ENCODE peak calls at places on chromosomes 11 and 22, in five cellular contexts. N, F, A, H and T are unnamed samples.

GRCh38 chr22:19626666-19627065 is 87.6 kb upstream of the SEPTIN5 start:
- DNase-seq in H (no peak), F (no peak), N (no peak), A (no peak), T (no peak)

GRCh38 chr11:92347404-92347803 is 122.8 kb downstream of the FAT3 start:
- DNase-seq in A (no peak), F (no peak), H (no peak), N (no peak), T (no peak)

GRCh38 chr11:114180301-114181055 is 115.7 kb upstream of the NNMT start:
- DNase-seq in A (peak), N (no peak), F (no peak), H (no peak), T (peak)

GRCh38 chr11:65398362-65398910 is 12.0 kb downstream of the FRMD8 start:
- DNase-seq in F (no peak), H (no peak), A (no peak), N (no peak), T (no peak)

GRCh38 chr11:119375629-119376196 is 5.8 kb downstream of the USP2 start:
- DNase-seq in F (no peak), N (no peak), A (peak), H (no peak), T (peak)

GRCh38 chr11:1756024-1756561 is 5.7 kb upstream of the IFITM10 start:
- DNase-seq in F (no peak), A (no peak), H (no peak), N (no peak), T (no peak)

GRCh38 chr11:12746593-12747097 is 72.4 kb downstream of the TEAD1 start:
- DNase-seq in H (peak), F (peak), A (peak), N (no peak), T (peak)

GRCh38 chr11:63958013-63958412 is 16.4 kb upstream of the COX8A start:
- DNase-seq in H (no peak), F (no peak), N (no peak), A (no peak), T (no peak)

GRCh38 chr22:47397673-47398072 is 635.2 kb downstream of the TBC1D22A start:
- DNase-seq in N (no peak), A (no peak), F (no peak), H (no peak), T (no peak)

GRCh38 chr11:35943761-35944502 is at the start of gene LDLRAD3:
- DNase-seq in N (peak), A (peak), F (peak), H (peak), T (peak)

GRCh38 chr22:19568337-19569311 is 44.4 kb upstream of the CLDN5 start:
- DNase-seq in F (peak), N (no peak), A (no peak), H (no peak), T (no peak)

GRCh38 chr11:76769071-76769560 is 14.0 kb upstream of the TSKU start:
- DNase-seq in N (no peak), H (no peak), A (no peak), F (no peak), T (peak)

GRCh38 chr11:63666874-63667273 is 4.3 kb downstream of the ATL3 start:
- DNase-seq in N (no peak), H (no peak), F (no peak), A (no peak), T (no peak)

GRCh38 chr11:90775573-90776165 is 552.8 kb upstream of the CHORDC1 start:
- DNase-seq in F (no peak), H (no peak), A (no peak), N (no peak), T (no peak)

GRCh38 chr11:114058871-114059277 is 637 bp upstream of the ZBTB16 start:
- DNase-seq in H (peak), A (no peak), N (no peak), F (no peak), T (peak)

GRCh38 chr11:554824-555499 is 5.6 kb downstream of the LMNTD2 start:
- DNase-seq in H (peak), N (peak), F (no peak), A (no peak), T (peak)

GRCh38 chr11:62575156-62575555 is 1.5 kb upstream of the EEF1G start:
- DNase-seq in F (no peak), H (no peak), N (no peak), A (no peak), T (no peak)

GRCh38 chr11:12897390-12897789 is 111.7 kb upstream of the RASSF10 start:
- DNase-seq in F (no peak), H (no peak), N (no peak), A (no peak), T (peak)

GRCh38 chr11:78773503-78773902 is 198.8 kb upstream of the NARS2 start:
- DNase-seq in H (no peak), A (no peak), F (no peak), N (no peak), T (no peak)

GRCh38 chr11:107576497-107577086 is 11.1 kb upstream of the ALKBH8 start:
- DNase-seq in N (peak), H (peak), F (peak), A (no peak), T (peak)

GRCh38 chr11:83493918-83494317 is 207.8 kb upstream of the CCDC90B start:
- DNase-seq in F (no peak), A (no peak), H (no peak), N (no peak), T (no peak)

GRCh38 chr22:47591016-47591415 is 828.6 kb downstream of the TBC1D22A start:
- DNase-seq in N (no peak), A (no peak), F (no peak), H (no peak), T (no peak)

GRCh38 chr11:65102142-65103095 is 6.4 kb downstream of the VPS51 start:
- DNase-seq in N (no peak), H (no peak), F (no peak), A (no peak), T (no peak)

GRCh38 chr22:19872779-19873137 is 18.1 kb upstream of the GNB1L start:
- DNase-seq in A (no peak), F (no peak), H (no peak), N (no peak), T (peak)

GRCh38 chr22:46655861-46656608 is 35.8 kb downstream of the GRAMD4 start:
- DNase-seq in A (no peak), H (no peak), N (no peak), F (no peak), T (no peak)

GRCh38 chr11:128908391-128909246 is 17.5 kb downstream of the KCNJ5 start:
- DNase-seq in N (no peak), H (no peak), A (no peak), F (peak), T (no peak)

GRCh38 chr11:1838077-1838425 is 730 bp upstream of the TNNI2 start:
- DNase-seq in A (no peak), F (no peak), N (no peak), H (no peak), T (no peak)

GRCh38 chr11:12815150-12815523 is 140.9 kb downstream of the TEAD1 start:
- DNase-seq in N (no peak), A (no peak), F (no peak), H (no peak), T (no peak)

GRCh38 chr11:97614571-97614970 is 1224.8 kb downstream of the JRKL start:
- DNase-seq in A (no peak), N (no peak), H (no peak), F (no peak), T (no peak)

GRCh38 chr11:111555255-111555654 is 14.7 kb downstream of the LAYN start:
- DNase-seq in H (no peak), A (no peak), N (no peak), F (peak), T (no peak)

GRCh38 chr22:37467556-37467955 is 18.6 kb downstream of the MFNG start:
- DNase-seq in H (no peak), N (no peak), A (peak), F (no peak), T (no peak)